ENCODE peak calls at places on chromosomes 12 and 14, in seven cellular contexts. Q is ureter; O is tibial artery; J is stimulated activated CD8-positive, alpha-beta memory T cell treated with anti-CD3 and anti-CD28 coated beads, Interleukin-4, amount 100 ng/mL, for 1 hour; V is NCI-H510A; Z is stimulated activated CD4-positive, alpha-beta T cell treated with anti-CD3 and anti-CD28 coated beads, Interleukin-15, amount 100 ng/mL, for 24 hours; S is SK-MEL-5. E is an unnamed sample.

GRCh38 chr12:108623577-108623976 is 10.1 kb downstream of the SELPLG start:
- DNase-seq in Q (no peak), O (no peak), J (no peak), V (no peak), Z (no peak), S (no peak), E (no peak)

GRCh38 chr12:77923882-77924281 is 93.2 kb downstream of the NAV3 start:
- DNase-seq in Q (no peak), O (no peak), J (no peak), V (no peak), Z (no peak), S (no peak), E (no peak)

GRCh38 chr12:561908-562593 is 101.2 kb downstream of the NINJ2 start:
- DNase-seq in Q (no peak), O (peak), J (no peak), V (no peak), Z (no peak), S (no peak), E (no peak)

GRCh38 chr14:65486856-65487255 is 74.3 kb downstream of the FUT8 start:
- DNase-seq in Q (no peak), O (no peak), J (no peak), V (no peak), Z (no peak), S (peak), E (no peak)

GRCh38 chr12:22626429-22626828 is 1.5 kb downstream of the ETNK1 start:
- DNase-seq in Q (no peak), O (no peak), J (no peak), V (no peak), Z (peak), S (peak), E (peak)

GRCh38 chr14:100030441-100031153 is 34.6 kb upstream of the EVL start:
- DNase-seq in Q (no peak), O (no peak), J (no peak), V (no peak), Z (no peak), S (no peak), E (peak)

GRCh38 chr14:92039073-92039719 is 663 bp downstream of the TRIP11 start:
- DNase-seq in Q (no peak), O (peak), J (no peak), V (peak), Z (peak), S (peak), E (peak)

GRCh38 chr12:132529156-132529839 is 39.3 kb downstream of the FBRSL1 start:
- DNase-seq in Q (no peak), O (no peak), J (no peak), V (no peak), Z (no peak), S (no peak), E (no peak)

GRCh38 chr14:21066882-21067502 is 3.1 kb upstream of the ARHGEF40 start:
- DNase-seq in Q (no peak), O (no peak), J (no peak), V (no peak), Z (no peak), S (peak), E (no peak)

GRCh38 chr14:33655421-33655820 is 295.5 kb downstream of the EGLN3 start:
- DNase-seq in Q (no peak), O (no peak), J (no peak), V (no peak), Z (no peak), S (no peak), E (no peak)

GRCh38 chr14:61140872-61141271 is 140.3 kb downstream of the TMEM30B start:
- DNase-seq in Q (no peak), O (no peak), J (no peak), V (no peak), Z (no peak), S (no peak), E (no peak)

GRCh38 chr12:47391566-47391965 is 311.8 kb upstream of the AMIGO2 start:
- DNase-seq in Q (no peak), O (no peak), J (no peak), V (no peak), Z (peak), S (no peak), E (no peak)

GRCh38 chr14:72683787-72684186 is 210.1 kb downstream of the DPF3 start:
- DNase-seq in Q (no peak), O (no peak), J (no peak), V (no peak), Z (no peak), S (no peak), E (no peak)

GRCh38 chr12:100077367-100077766 is 65.3 kb downstream of the BLTP3B start:
- DNase-seq in Q (no peak), O (no peak), J (no peak), V (no peak), Z (no peak), S (peak), E (no peak)

GRCh38 chr12:110600254-110600653 is 13.7 kb upstream of the TCTN1 start:
- DNase-seq in Q (no peak), O (no peak), J (no peak), V (no peak), Z (no peak), S (peak), E (peak)

GRCh38 chr12:6936642-6937480 is 6.8 kb upstream of the RNU7-1 start:
- DNase-seq in Q (no peak), O (no peak), J (no peak), V (no peak), Z (peak), S (no peak), E (no peak)

GRCh38 chr14:96001866-96002510 is 37.2 kb upstream of the C14orf132 start:
- DNase-seq in Q (no peak), O (no peak), J (no peak), V (no peak), Z (no peak), S (no peak), E (no peak)

GRCh38 chr12:29299613-29300012 is 81.4 kb downstream of the ERGIC2 start:
- DNase-seq in Q (no peak), O (no peak), J (no peak), V (no peak), Z (no peak), S (no peak), E (no peak)

E was measured in hepatocyte.